ENCODE peak calls at places on chromosomes 7 and 10, in ten cellular contexts. O is lower lobe of right lung, M is A549, L is body of pancreas, X is mesenchymal stem cell, B is psoas muscle, E is cardiac muscle cell, W is Peyer's patch, G is GM23248, R is OCI-LY7. Q is an unnamed sample.

GRCh38 chr10:106355450-106355849 is 809.1 kb downstream of the SORCS1 start:
- DNase-seq in O (no peak), M (no peak), L (no peak), X (no peak), B (no peak), E (peak; percentile 8), W (no peak), G (peak; percentile 10), R (no peak), Q (no peak)

GRCh38 chr10:96511044-96511945 is 2.4 kb downstream of the TLL2 start:
- DNase-seq in O (no peak), M (peak; percentile 61), L (peak; percentile 53), X (peak; percentile 31), B (no peak), E (peak; percentile 28), W (no peak), G (peak; percentile 49), R (peak; percentile 58), Q (peak; percentile 27)

GRCh38 chr7:148334441-148334956 is 256.1 kb upstream of the C7orf33 start:
- DNase-seq in O (no peak), M (no peak), L (no peak), X (no peak), B (no peak), E (no peak), W (no peak), G (no peak), R (no peak), Q (no peak)

GRCh38 chr7:131544449-131545425 is 11.7 kb downstream of the PODXL start:
- DNase-seq in O (no peak), M (peak; percentile 66), L (no peak), X (peak; percentile 55), B (no peak), E (peak; percentile 35), W (no peak), G (peak; percentile 44), R (peak; percentile 40), Q (no peak)

GRCh38 chr10:66378117-66378876 is 547.5 kb upstream of the LRRTM3 start:
- DNase-seq in O (no peak), M (no peak), L (no peak), X (no peak), B (no peak), E (no peak), W (no peak), G (no peak), R (no peak), Q (no peak)

GRCh38 chr7:131501422-131501821 is 55.0 kb downstream of the PODXL start:
- DNase-seq in O (no peak), M (no peak), L (no peak), X (peak; percentile 87), B (no peak), E (peak; percentile 65), W (no peak), G (peak; percentile 79), R (no peak), Q (no peak)

GRCh38 chr10:71083457-71083975 is 128.9 kb upstream of the UNC5B start:
- DNase-seq in O (no peak), M (no peak), L (no peak), X (no peak), B (no peak), E (no peak), W (peak; percentile 27), G (no peak), R (no peak), Q (no peak)

GRCh38 chr10:64619068-64619467 is 1097.9 kb downstream of the REEP3 start:
- DNase-seq in O (no peak), M (no peak), L (no peak), X (no peak), B (no peak), E (no peak), W (no peak), G (no peak), R (no peak), Q (no peak)

GRCh38 chr7:38660427-38661099 is 29.4 kb upstream of the AMPH start:
- DNase-seq in O (peak; percentile 62), M (peak; percentile 54), L (no peak), X (peak; percentile 5), B (no peak), E (peak; percentile 74), W (no peak), G (peak; percentile 81), R (peak; percentile 44), Q (no peak)

GRCh38 chr7:36787933-36788378 is 63.7 kb upstream of the AOAH start:
- DNase-seq in O (no peak), M (no peak), L (no peak), X (no peak), B (no peak), E (no peak), W (no peak), G (no peak), R (no peak), Q (peak; percentile 68)

GRCh38 chr10:14758994-14759664 is 15.6 kb downstream of the FAM107B start:
- DNase-seq in O (no peak), M (peak; percentile 32), L (peak; percentile 52), X (no peak), B (no peak), E (no peak), W (no peak), G (no peak), R (peak; percentile 59), Q (no peak)

GRCh38 chr10:48547981-48548380 is 56.9 kb downstream of the ARHGAP22 start:
- DNase-seq in O (no peak), M (no peak), L (no peak), X (no peak), B (no peak), E (no peak), W (no peak), G (no peak), R (no peak), Q (no peak)

GRCh38 chr10:23284155-23284554 is 60.4 kb downstream of the C10orf67 start:
- DNase-seq in O (no peak), M (no peak), L (no peak), X (no peak), B (no peak), E (no peak), W (no peak), G (no peak), R (no peak), Q (no peak)

GRCh38 chr10:23284674-23285335 is 59.8 kb downstream of the C10orf67 start:
- DNase-seq in O (no peak), M (no peak), L (no peak), X (no peak), B (no peak), E (no peak), W (no peak), G (no peak), R (no peak), Q (no peak)

GRCh38 chr10:23283680-23284079 is 60.9 kb downstream of the C10orf67 start:
- DNase-seq in O (no peak), M (no peak), L (no peak), X (no peak), B (no peak), E (no peak), W (no peak), G (no peak), R (no peak), Q (no peak)

GRCh38 chr10:23281044-23281433 is 63.6 kb downstream of the C10orf67 start:
- DNase-seq in O (no peak), M (no peak), L (no peak), X (no peak), B (no peak), E (no peak), W (no peak), G (no peak), R (no peak), Q (no peak)

DNA sequence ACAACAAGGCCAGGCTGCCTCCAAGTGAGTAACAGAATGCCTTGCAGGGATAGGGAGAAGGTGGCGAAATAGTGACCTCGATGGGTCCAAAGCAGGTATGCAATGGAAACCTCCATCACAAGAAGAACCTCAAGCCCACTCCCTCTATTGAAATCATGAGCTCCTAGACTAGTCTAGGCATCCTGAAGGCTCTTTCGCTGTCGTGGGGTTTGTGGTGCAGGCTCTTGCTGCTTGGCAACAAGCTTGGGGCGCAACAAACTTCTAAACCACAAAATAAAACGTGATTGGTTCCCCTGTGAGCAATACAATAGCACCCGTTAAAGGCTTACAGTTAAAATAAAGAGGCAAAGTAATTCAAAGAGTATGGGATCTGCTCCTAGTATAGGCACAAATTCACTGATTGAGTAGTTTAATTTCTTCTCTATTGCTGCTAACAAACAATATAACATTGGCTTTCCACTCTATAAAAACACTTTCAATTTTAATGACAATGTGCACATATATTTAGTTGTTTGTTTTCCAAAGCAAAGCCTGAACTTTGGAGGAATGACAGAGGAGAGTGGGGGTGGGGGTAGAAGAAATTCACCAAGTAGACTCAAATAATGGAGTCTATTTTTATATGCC is 64.1 kb downstream of the C10orf67 start:
- DNase-seq in O (no peak), M (no peak), L (no peak), X (no peak), B (no peak), E (no peak), W (no peak), G (no peak), R (no peak), Q (no peak)
- H3K4me3 ChIP-seq in O (no peak overlapping the region), M (no peak overlapping the region), L (no peak overlapping the region), X (no peak overlapping the region), B (no peak overlapping the region), E (no peak overlapping the region), W (no peak overlapping the region), G (no peak overlapping the region), R (no peak overlapping the region), Q (no peak overlapping the region)

GRCh38 chr10:13328126-13328525 is 20.0 kb downstream of the SEPHS1 start:
- DNase-seq in O (no peak), M (no peak), L (no peak), X (no peak), B (no peak), E (no peak), W (no peak), G (no peak), R (no peak), Q (no peak)
- H3K4me1 ChIP-seq in O (no peaks in the 10 kb centered on the region), M (no peaks in the 10 kb centered on the region), L (no peaks in the 10 kb centered on the region), X (peaks cover 1% of the 10 kb centered on the region), B (peaks cover 7% of the 10 kb centered on the region), E (no peaks in the 10 kb centered on the region), W (no peaks in the 10 kb centered on the region), G (no peaks in the 10 kb centered on the region), R (no peaks in the 10 kb centered on the region), Q (no peaks in the 10 kb centered on the region)

DNA sequence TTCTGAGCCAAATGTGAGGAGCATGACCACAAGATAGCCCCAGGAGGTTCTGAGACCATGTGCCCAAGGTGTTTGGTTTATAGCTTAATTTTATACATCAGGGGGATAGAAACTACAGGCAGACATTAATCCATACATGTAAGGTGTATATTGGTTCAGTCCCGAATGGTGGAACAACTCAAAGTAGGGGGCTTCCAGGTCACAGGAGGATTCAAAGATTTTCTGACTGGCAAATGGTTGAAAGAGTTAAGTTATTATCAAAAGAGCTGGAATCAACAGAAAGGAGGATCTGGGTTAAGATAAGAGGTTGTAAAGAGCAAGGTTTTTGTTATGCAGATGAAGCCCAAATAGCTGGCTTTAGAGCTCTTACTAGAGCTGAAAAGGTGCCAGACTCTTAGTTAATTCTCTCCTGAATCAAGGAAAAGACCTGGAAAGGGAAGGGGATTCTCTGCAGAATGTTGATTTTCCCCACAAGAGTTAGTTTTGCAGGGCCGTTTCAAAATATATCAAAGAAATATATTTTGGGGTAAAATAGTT is 640.0 kb downstream of the IPMK start:
- DNase-seq in O (no peak), M (no peak), L (no peak), X (no peak), B (no peak), E (no peak), W (no peak), G (no peak), R (no peak), Q (no peak)
- H3K4me3 ChIP-seq in O (no peak overlapping the region), M (no peak overlapping the region), L (no peak overlapping the region), X (no peak overlapping the region), B (no peak overlapping the region), E (no peak overlapping the region), W (no peak overlapping the region), G (no peak overlapping the region), R (no peak overlapping the region), Q (no peak overlapping the region)

GRCh38 chr10:33193867-33194521 is 140.5 kb downstream of the NRP1 start:
- DNase-seq in O (no peak), M (peak; percentile 80), L (no peak), X (peak; percentile 48), B (no peak), E (peak; percentile 65), W (no peak), G (peak; percentile 84), R (no peak), Q (no peak)
- H3K4me1 ChIP-seq in O (peaks cover 60% of the 10 kb centered on the region), M (peaks cover 65% of the 10 kb centered on the region), L (peaks cover 54% of the 10 kb centered on the region), X (peaks cover 11% of the 10 kb centered on the region), B (peaks cover 6% of the 10 kb centered on the region), E (no peaks in the 10 kb centered on the region), W (no peaks in the 10 kb centered on the region), G (peaks cover 29% of the 10 kb centered on the region), R (peaks cover 4% of the 10 kb centered on the region), Q (peaks cover 6% of the 10 kb centered on the region)

Q was measured in CD4-positive, CD25-positive, alpha-beta regulatory T cell.